ENCODE peak calls at places on chromosome 2, in four cellular contexts. Z, W, X and E are unnamed samples.
A peak's percentile ranks its signal among the peaks of the same experiment; 100 is the strongest.

GRCh38 chr2:19614066-19614465 is 255.6 kb upstream of the OSR1 start:
- DNase-seq in Z (no peak), W (no peak), X (no peak), E (no peak)

GRCh38 chr2:145230546-145230945 is 710.6 kb upstream of the ZEB2 start:
- DNase-seq in Z (no peak), W (no peak), X (peak; percentile 20), E (no peak)

GRCh38 chr2:100064165-100064564 is 78.2 kb downstream of the AFF3 start:
- DNase-seq in Z (no peak), W (no peak), X (no peak), E (no peak)

GRCh38 chr2:215879977-215880940 is 133.1 kb downstream of the MREG start:
- DNase-seq in Z (no peak), W (no peak), X (no peak), E (no peak)

GRCh38 chr2:223197046-223197445 is 145.1 kb downstream of the KCNE4 start:
- DNase-seq in Z (no peak), W (no peak), X (no peak), E (no peak)

GRCh38 chr2:241904011-241904718 is 34.6 kb downstream of the RTP5 start:
- DNase-seq in Z (no peak), W (no peak), X (no peak), E (no peak)

GRCh38 chr2:126627623-126628022 is 28.3 kb upstream of the GYPC start:
- DNase-seq in Z (no peak), W (no peak), X (no peak), E (no peak)

GRCh38 chr2:223837290-223838061 is at the start of gene AP1S3:
- DNase-seq in Z (peak; percentile 33), W (peak; percentile 73), X (peak; percentile 69), E (peak; percentile 5)

GRCh38 chr2:14944562-14945346 is 312.2 kb downstream of the LRATD1 start:
- DNase-seq in Z (no peak), W (no peak), X (peak; percentile 21), E (no peak)

GRCh38 chr2:182870227-182870626 is 3.8 kb upstream of the FRZB start:
- DNase-seq in Z (no peak), W (no peak), X (no peak), E (no peak)

GRCh38 chr2:228630786-228631185 is 449.3 kb upstream of the SPHKAP start:
- DNase-seq in Z (no peak), W (no peak), X (no peak), E (no peak)

GRCh38 chr2:238521870-238522269 is 95.1 kb downstream of the ASB1 start:
- DNase-seq in Z (no peak), W (no peak), X (no peak), E (no peak)

GRCh38 chr2:190717306-190717705 is 68.4 kb downstream of the NAB1 start:
- DNase-seq in Z (no peak), W (no peak), X (no peak), E (no peak)

GRCh38 chr2:12465631-12466135 is 251.1 kb upstream of the TRIB2 start:
- DNase-seq in Z (no peak), W (no peak), X (no peak), E (no peak)

GRCh38 chr2:20368706-20369105 is 18.1 kb upstream of the PUM2 start:
- DNase-seq in Z (no peak), W (no peak), X (no peak), E (no peak)

GRCh38 chr2:241415196-241415595 is 59.1 kb downstream of the FARP2 start:
- DNase-seq in Z (no peak), W (no peak), X (no peak), E (no peak)

GRCh38 chr2:174343638-174344455 is 9.1 kb downstream of the SP9 start:
- DNase-seq in Z (no peak), W (peak; percentile 43), X (no peak), E (no peak)

GRCh38 chr2:233114421-233114861 is 54.3 kb downstream of the INPP5D start:
- DNase-seq in Z (no peak), W (no peak), X (no peak), E (no peak)

GRCh38 chr2:55425449-55425848 is 5.8 kb upstream of the CCDC88A start:
- DNase-seq in Z (no peak), W (no peak), X (peak; percentile 53), E (no peak)

GRCh38 chr2:109407401-109408335 is 206.1 kb downstream of the SEPTIN10 start:
- DNase-seq in Z (no peak), W (no peak), X (no peak), E (no peak)

GRCh38 chr2:209680596-209680995 is 91.0 kb upstream of the UNC80 start:
- DNase-seq in Z (no peak), W (no peak), X (no peak), E (no peak)

GRCh38 chr2:70645733-70646420 is 92.3 kb upstream of the TGFA start:
- DNase-seq in Z (no peak), W (no peak), X (peak; percentile 22), E (no peak)

GRCh38 chr2:28394331-28394877 is 1.7 kb downstream of the FOSL2 start:
- DNase-seq in Z (no peak), W (peak; percentile 67), X (no peak), E (no peak)

GRCh38 chr2:226526731-226527130 is 272.9 kb downstream of the IRS1 start:
- DNase-seq in Z (no peak), W (no peak), X (peak; percentile 10), E (no peak)

GRCh38 chr2:215429424-215429823 is 6.4 kb downstream of the FN1 start:
- DNase-seq in Z (no peak), W (no peak), X (no peak), E (no peak)

GRCh38 chr2:203951366-203951902 is 14.9 kb downstream of the ICOS start:
- DNase-seq in Z (no peak), W (no peak), X (no peak), E (no peak)

GRCh38 chr2:221392228-221392881 is 179.7 kb downstream of the EPHA4 start:
- DNase-seq in Z (no peak), W (no peak), X (no peak), E (no peak)

GRCh38 chr2:176643711-176644110 is 374.5 kb downstream of the MTX2 start:
- DNase-seq in Z (no peak), W (no peak), X (no peak), E (no peak)

GRCh38 chr2:1509271-1509995 is 96.2 kb downstream of the TPO start:
- DNase-seq in Z (no peak), W (no peak), X (no peak), E (no peak)

GRCh38 chr2:15646661-15647060 is 55.0 kb downstream of the DDX1 start:
- DNase-seq in Z (no peak), W (no peak), X (no peak), E (no peak)